ENCODE peak calls at places on chromosomes 2 and 18, in five cellular contexts. Y is HFFc6; Z is RWPE1; E is cardiac fibroblast; B is CD4-positive, alpha-beta T cell. X is an unnamed sample.
A peak's percentile ranks its signal among the peaks of the same experiment; 100 is the strongest.

GRCh38 chr2:187640926-187641510 is 86.8 kb upstream of the TFPI start:
- DNase-seq in E (no peak), Z (no peak), Y (no peak), B (no peak), X (no peak)

GRCh38 chr18:74957588-74958224 is 251.2 kb downstream of the PTGR3 start:
- DNase-seq in B (no peak), Z (no peak), Y (no peak), E (no peak), X (no peak)

GRCh38 chr18:43271593-43272432 is 5.5 kb downstream of the SYT4 start:
- DNase-seq in Z (peak; percentile 1), E (peak; percentile 83), Y (peak; percentile 57), B (no peak), X (no peak)

GRCh38 chr18:80247403-80247916 is at the start of gene PARD6G:
- DNase-seq in E (peak; percentile 59), Y (peak; percentile 52), B (peak; percentile 30), Z (peak; percentile 84), X (no peak)

GRCh38 chr18:63439334-63439733 is 17.1 kb upstream of the VPS4B start:
- DNase-seq in Z (peak; percentile 50), Y (peak; percentile 44), B (peak; percentile 21), E (peak; percentile 79), X (peak; percentile 16)

GRCh38 chr2:163657257-163657656 is 78.6 kb downstream of the FIGN start:
- DNase-seq in Z (no peak), B (no peak), E (peak; percentile 82), Y (peak; percentile 61), X (no peak)

GRCh38 chr2:236731767-236732580 is 162.3 kb downstream of the ACKR3 start:
- DNase-seq in Z (peak; percentile 53), Y (no peak), B (no peak), E (peak; percentile 61), X (no peak)

GRCh38 chr2:174341995-174342571 is 7.3 kb downstream of the SP9 start:
- DNase-seq in Y (no peak), B (no peak), E (no peak), Z (no peak), X (no peak)

GRCh38 chr18:7878265-7879173 is 311.4 kb downstream of the PTPRM start:
- DNase-seq in Z (no peak), B (no peak), Y (no peak), E (no peak), X (no peak)

GRCh38 chr2:150477347-150477746 is 10.1 kb downstream of the RND3 start:
- DNase-seq in B (no peak), Y (no peak), Z (no peak), E (peak; percentile 52), X (no peak)
- TF ChIP-seq CTCF in B (no peak), Y (no peak), Z (no peak), E (no peak), X (no peak)

GRCh38 chr2:184698476-184698875 is 100.1 kb downstream of the ZNF804A start:
- DNase-seq in E (no peak), B (no peak), Z (no peak), Y (no peak), X (no peak)
- TF ChIP-seq CTCF in E (no peak), B (no peak), Z (no peak), Y (no peak), X (no peak)

GRCh38 chr2:196939381-196939780 is 12.9 kb upstream of the PGAP1 start:
- DNase-seq in B (no peak), E (peak; percentile 56), Y (peak; percentile 46), Z (peak; percentile 23), X (no peak)

GRCh38 chr2:196944570-196944969 is 18.1 kb upstream of the PGAP1 start:
- DNase-seq in E (no peak), Z (no peak), Y (no peak), B (no peak), X (no peak)

DNA sequence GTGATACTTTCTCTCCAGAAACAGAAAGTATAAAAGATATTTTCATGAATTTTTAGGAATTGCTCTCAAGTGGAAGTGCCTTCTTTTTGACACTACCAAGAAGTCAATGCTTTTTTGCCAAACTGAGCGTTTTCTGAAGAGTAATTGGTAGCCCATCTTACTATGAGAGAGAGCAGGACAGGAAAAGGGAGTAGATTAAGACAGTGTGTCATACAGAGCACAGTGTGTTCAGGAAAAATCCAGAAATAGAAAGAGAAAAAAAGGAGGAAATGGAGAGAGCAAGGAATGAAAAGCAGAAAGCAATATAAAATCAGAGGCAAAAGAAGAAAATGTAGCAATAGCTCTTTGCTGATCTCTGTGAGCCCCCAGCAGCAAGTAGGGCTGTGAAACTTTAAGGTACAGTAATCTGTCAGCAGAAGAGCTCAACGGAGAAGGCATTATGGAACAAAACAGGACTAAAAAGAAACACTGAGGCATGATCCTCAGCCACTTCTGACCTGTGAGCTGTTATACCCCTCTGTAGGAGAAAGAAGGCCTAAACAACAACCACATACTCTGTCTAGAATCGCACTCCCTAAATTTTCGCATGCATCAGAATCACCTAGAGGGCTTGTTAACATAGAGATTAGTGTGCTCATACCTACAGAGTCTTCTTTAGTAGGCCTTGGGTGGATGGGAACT is 15.0 kb upstream of the PGAP1 start:
- DNase-seq in Y (no peak), B (no peak), E (no peak), Z (no peak), X (no peak)
- TF ChIP-seq CTCF in Y (no peak), B (no peak), E (no peak), Z (no peak), X (no peak)

DNA sequence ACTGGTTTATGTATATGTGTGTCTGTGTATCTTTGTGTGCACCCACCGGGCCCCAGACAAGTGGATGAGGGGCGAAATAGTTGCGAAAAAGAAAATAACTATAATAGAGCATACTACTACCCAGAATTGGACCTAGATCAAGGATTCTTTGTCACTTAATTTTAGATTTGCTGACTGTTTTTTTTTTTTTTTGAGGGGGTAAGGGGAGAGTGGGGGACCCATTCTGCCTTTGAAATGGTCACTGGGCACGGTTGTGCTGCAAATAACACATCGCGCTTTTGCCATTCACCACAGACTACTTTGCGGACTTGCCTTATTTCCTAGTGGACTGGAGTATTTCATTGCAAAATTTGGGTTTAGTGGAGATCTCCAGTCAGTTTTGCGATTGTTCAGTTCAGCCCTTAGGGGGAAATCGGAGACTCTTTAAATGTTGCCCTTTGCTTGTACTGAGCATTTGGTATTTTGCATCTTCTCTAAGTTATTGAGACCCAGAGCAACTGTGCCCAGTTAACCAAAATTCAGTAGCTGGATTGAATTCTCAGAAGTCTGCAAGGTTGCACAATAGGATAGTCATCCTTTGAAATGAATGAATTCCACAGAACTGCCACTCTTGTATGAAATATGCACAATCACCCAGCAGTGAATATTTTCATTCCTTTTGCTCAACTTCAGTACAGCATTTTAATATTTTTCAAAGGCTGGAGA is 2.8 kb downstream of the TRIB2 start:
- DNase-seq in E (peak; percentile 88), B (no peak), Y (peak; percentile 70), Z (peak; percentile 40), X (no peak)
- TF ChIP-seq CTCF in E (no peak), B (no peak), Y (no peak), Z (no peak), X (no peak)

GRCh38 chr18:46275370-46275769 is 171.2 kb downstream of the HAUS1 start:
- DNase-seq in Y (no peak), B (no peak), Z (no peak), E (no peak), X (no peak)

GRCh38 chr18:46274266-46274665 is 170.1 kb downstream of the HAUS1 start:
- DNase-seq in E (no peak), Y (no peak), B (no peak), Z (no peak), X (no peak)

GRCh38 chr18:46276736-46277135 is 172.6 kb downstream of the HAUS1 start:
- DNase-seq in B (no peak), Y (no peak), Z (no peak), E (no peak), X (no peak)

GRCh38 chr18:46271488-46271887 is 167.3 kb downstream of the HAUS1 start:
- DNase-seq in E (no peak), Z (no peak), Y (no peak), B (no peak), X (no peak)

GRCh38 chr18:46273861-46274260 is 169.7 kb downstream of the HAUS1 start:
- DNase-seq in Y (no peak), E (no peak), Z (no peak), B (no peak), X (no peak)
- TF ChIP-seq CTCF in Y (no peak), E (no peak), Z (no peak), B (no peak), X (no peak)

GRCh38 chr2:69915050-69915945 is at the start of gene MXD1:
- DNase-seq in Y (peak; percentile 9), E (no peak), Z (no peak), B (no peak), X (no peak)
- TF ChIP-seq CTCF in Y (no peak), E (no peak), Z (no peak), B (no peak), X (no peak)

GRCh38 chr2:160491922-160492371 is 1.7 kb downstream of the RBMS1 start:
- DNase-seq in B (no peak), Z (peak; percentile 20), Y (peak; percentile 72), E (peak; percentile 86), X (no peak)

GRCh38 chr2:160492401-160493226 is 993 bp downstream of the RBMS1 start:
- DNase-seq in Z (peak; percentile 63), Y (peak; percentile 43), B (peak; percentile 44), E (peak; percentile 76), X (peak; percentile 21)

GRCh38 chr2:160490760-160491367 is 2.7 kb downstream of the RBMS1 start:
- DNase-seq in B (no peak), Y (no peak), Z (no peak), E (no peak), X (no peak)

GRCh38 chr2:160494243-160494642 is 636 bp upstream of the RBMS1 start:
- DNase-seq in B (no peak), Y (no peak), E (no peak), Z (no peak), X (no peak)

GRCh38 chr2:160493227-160494028 is at the start of gene RBMS1:
- DNase-seq in E (peak; percentile 52), Z (peak; percentile 60), B (peak; percentile 34), Y (peak; percentile 41), X (peak; percentile 22)
- TF ChIP-seq CTCF in E (no peak), Z (no peak), B (no peak), Y (no peak), X (no peak)

DNA sequence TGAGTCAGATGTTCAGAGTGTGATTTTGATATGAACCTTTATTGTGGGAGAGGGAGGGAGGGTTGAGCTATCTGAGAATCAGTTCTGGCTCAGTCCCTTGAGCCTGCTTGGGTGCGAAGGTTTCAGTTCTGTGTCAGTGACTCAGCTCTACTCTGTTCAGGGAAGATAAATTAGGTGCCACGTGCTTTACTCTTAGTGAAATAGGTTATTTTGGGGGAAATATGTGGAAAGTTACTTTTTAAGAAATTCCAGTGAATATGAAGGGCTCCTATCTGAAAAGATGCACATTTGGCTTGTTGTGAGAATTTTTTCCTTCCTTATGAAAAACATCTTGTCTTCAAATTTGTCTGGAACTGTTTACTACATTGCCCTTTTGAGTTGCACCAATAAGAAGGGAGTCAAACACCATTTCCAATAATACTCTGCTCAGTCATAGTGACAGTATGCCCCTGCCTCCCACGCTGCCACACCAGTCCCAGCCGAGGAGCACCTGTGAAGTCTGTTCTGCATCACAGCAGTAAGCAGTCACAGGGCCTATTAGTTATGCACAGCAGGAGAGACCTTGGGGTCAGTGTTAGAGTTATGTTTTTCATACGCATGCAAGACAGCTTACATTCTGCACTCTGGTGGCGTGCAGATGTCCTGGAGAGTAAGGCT is 32.8 kb upstream of the DNAH7 start:
- DNase-seq in Y (no peak), E (peak; percentile 36), Z (no peak), B (no peak), X (peak; percentile 34)
- TF ChIP-seq CTCF in Y (no peak), E (no peak), Z (no peak), B (no peak), X (no peak)